ENCODE peak calls at places on chromosomes 12 and 14, in seven cellular contexts. M is AG04449, C is WTC11, X is heart left ventricle, V is sigmoid colon, D is mammary epithelial cell, W is upper lobe of right lung. R is an unnamed sample.

GRCh38 chr12:97476255-97476654 is 13.7 kb downstream of the RMST start:
- DNase-seq in M (no peak), X (no peak), W (no peak), V (no peak), D (no peak), C (no peak), R (no peak)

GRCh38 chr12:87953257-87953860 is 75.8 kb downstream of the C12orf50 start:
- DNase-seq in C (no peak), M (peak), V (no peak), W (no peak), D (peak), X (no peak), R (peak)

GRCh38 chr12:46296822-46297221 is 28.0 kb upstream of the SLC38A1 start:
- DNase-seq in V (no peak), X (no peak), D (no peak), C (no peak), M (no peak), W (no peak), R (no peak)

GRCh38 chr12:72509893-72510292 is 237.7 kb downstream of the TRHDE start:
- DNase-seq in D (no peak), M (no peak), V (no peak), X (no peak), C (no peak), W (no peak), R (no peak)

GRCh38 chr14:63276492-63277342 is 42.0 kb downstream of the GPHB5 start:
- DNase-seq in M (peak), V (no peak), X (no peak), C (no peak), D (peak), W (no peak), R (peak)

GRCh38 chr12:10301103-10301502 is 6.6 kb upstream of the KLRD1 start:
- DNase-seq in X (no peak), V (no peak), C (no peak), M (no peak), D (peak), W (no peak), R (no peak)

GRCh38 chr12:62847709-62848108 is 87.2 kb downstream of the PPM1H start:
- DNase-seq in C (no peak), D (no peak), W (no peak), M (no peak), V (no peak), X (no peak), R (no peak)

GRCh38 chr12:68236421-68237059 is 10.9 kb upstream of the IL26 start:
- DNase-seq in X (no peak), V (no peak), W (no peak), D (peak), M (no peak), C (no peak), R (peak)

GRCh38 chr12:69024907-69025306 is 91.9 kb upstream of the CPM start:
- DNase-seq in C (no peak), V (no peak), M (no peak), X (no peak), D (peak), W (no peak), R (peak)

GRCh38 chr12:1881301-1881700 is 37.2 kb downstream of the CACNA2D4 start:
- DNase-seq in W (no peak), V (no peak), M (no peak), D (no peak), X (no peak), C (no peak), R (no peak)

GRCh38 chr14:23930742-23931141 is 22.8 kb upstream of the DHRS4 start:
- DNase-seq in W (no peak), M (no peak), C (no peak), V (no peak), X (no peak), D (no peak), R (no peak)

GRCh38 chr12:56222531-56222895 is 791 bp upstream of the RNF41 start:
- DNase-seq in X (no peak), V (no peak), C (no peak), D (no peak), M (no peak), W (no peak), R (no peak)

GRCh38 chr14:22484638-22485037 is 104.4 kb downstream of the DAD1 start:
- DNase-seq in D (no peak), X (peak), V (no peak), W (no peak), C (no peak), M (no peak), R (no peak)

GRCh38 chr12:110670161-110670701 is 18.7 kb downstream of the HVCN1 start:
- DNase-seq in V (no peak), X (no peak), W (no peak), C (no peak), M (no peak), D (no peak), R (no peak)

GRCh38 chr14:64763801-64764511 is 59.7 kb downstream of the PLEKHG3 start:
- DNase-seq in V (no peak), W (no peak), C (no peak), M (peak), X (no peak), D (no peak), R (peak)

GRCh38 chr14:63200767-63201166 is 3.5 kb upstream of the RHOJ start:
- DNase-seq in C (no peak), W (no peak), X (no peak), V (no peak), M (no peak), D (peak), R (peak)

GRCh38 chr12:104737113-104737512 is 221.0 kb downstream of the SLC41A2 start:
- DNase-seq in C (no peak), W (no peak), M (no peak), X (no peak), D (no peak), V (no peak), R (no peak)

GRCh38 chr12:6829532-6830220 is 1.5 kb downstream of the P3H3 start:
- DNase-seq in M (no peak), V (no peak), D (no peak), X (no peak), C (peak), W (no peak), R (peak)
- TF ChIP-seq CTCF in M (peak), V (no peak), D (no peak), X (no peak), C (no peak), W (no peak), R (no peak)

GRCh38 chr12:42237052-42237852 is 796 bp downstream of the YAF2 start:
- DNase-seq in W (peak), D (peak), C (peak), V (peak), X (peak), M (no peak), R (peak)
- TF ChIP-seq CTCF in W (peak), D (peak), C (no peak), V (peak), X (peak), M (peak), R (peak)

DNA sequence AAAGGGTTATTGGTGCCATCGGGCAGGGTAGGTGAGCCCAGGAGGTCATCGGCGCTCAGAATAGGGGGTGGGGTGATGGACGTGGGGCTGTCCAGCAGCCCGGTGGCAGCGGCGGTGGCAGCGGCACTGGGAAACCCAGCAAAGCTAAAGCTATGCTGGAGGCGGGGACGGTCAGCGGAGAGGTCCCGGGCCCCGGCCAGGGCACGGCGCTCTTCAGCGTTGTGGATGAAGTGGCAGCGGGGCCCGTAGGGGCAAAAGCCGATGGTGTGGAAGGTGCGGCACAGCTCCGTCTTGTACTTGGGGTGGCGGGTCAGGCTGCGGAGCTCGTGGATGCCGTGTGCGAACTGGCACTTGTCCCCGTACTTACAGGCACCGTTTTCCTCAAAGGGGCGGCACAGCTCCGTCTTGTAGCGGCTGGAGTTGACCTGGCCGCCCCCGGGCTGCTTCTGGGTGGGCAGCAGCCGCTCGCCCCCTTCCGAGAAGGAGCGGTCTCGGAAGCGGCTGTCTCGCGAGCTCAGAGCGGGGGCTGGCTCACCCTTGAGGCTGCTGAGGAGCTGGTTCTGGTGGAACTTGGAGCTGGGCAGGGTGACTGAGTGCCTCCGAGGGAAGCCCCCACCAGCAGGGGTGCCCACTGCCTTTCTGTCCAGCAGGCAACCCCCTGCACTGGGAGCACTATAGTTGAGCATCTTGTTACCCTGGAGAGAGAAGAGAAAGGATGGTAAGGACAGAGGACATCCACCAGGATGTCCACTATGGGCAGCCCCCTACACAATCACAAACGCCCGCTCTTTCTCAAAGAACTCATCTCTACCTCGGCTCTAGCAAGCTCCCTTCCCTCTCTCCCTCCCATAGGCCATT is 2.8 kb downstream of the ZFP36L1 start:
- DNase-seq in V (peak), D (peak), X (no peak), W (peak), M (no peak), C (no peak), R (peak)
- TF ChIP-seq CTCF in V (no peak), D (no peak), X (no peak), W (peak), M (no peak), C (no peak), R (no peak)

DNA sequence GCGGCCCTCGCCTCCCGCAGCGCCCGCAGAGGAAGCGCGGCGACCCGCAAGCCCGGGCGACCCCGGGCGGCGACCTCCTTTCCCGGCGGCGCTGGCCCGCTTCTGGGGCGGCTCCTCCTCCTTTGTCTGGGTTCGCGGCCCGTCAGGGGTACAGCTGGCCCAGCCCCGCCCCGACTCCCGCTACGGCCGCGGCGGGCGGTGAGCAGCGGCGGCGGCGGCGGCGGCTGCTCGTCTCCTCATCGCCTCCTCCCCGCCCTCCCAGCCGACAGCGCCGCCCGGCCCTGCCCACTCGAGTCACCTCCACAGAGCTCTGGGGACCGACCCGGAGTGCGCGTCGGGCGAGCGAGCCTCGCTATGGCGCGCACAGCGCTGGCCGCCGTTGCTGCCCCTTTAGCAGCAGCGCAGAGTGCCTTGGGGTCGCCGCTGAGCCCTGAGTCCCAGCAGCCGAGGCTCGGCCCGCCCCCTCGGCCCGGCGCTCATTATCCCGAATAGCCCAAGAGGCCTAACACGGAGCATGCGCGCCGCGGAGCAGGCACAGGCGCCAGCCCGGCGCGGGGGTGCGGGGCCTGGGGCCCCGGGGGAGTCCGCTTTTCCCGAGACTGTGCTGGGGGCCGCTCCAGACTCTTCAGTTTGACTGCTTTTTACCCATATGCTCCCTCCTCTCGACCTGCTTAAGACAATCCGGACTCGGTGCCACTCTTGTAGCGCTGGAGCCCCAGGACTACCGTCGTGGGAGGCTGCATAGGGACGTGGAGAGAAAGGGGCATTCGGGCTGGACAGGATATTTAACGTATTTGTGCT is at the start of gene SOS2:
- DNase-seq in M (no peak), V (peak), X (peak), D (peak), W (peak), C (peak), R (peak)
- TF ChIP-seq CTCF in M (no peak), V (no peak), X (no peak), D (peak), W (no peak), C (no peak), R (no peak)

DNA sequence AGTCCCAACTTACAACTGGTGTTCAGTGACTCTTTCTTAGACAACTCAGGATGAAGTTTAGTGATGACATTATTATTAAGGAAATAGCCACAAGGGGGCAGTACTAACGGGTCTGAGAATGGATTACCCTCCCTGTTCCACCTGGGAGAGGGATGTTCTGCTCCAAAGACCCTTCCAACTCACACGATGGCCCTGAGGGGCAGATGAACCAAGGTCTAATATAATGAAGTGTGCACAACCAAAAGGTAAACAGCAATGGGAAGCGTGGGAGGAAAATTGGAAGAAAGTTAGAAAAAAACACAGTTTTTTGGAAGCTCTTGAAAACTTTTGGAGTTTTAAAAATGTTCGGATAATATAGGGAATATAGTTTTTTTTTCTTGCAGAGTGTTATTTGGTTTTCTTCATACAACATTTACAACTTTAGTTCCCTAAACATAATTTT is 24.0 kb downstream of the FGF6 start:
- DNase-seq in V (no peak), D (peak), W (no peak), X (no peak), C (no peak), M (no peak), R (peak)
- TF ChIP-seq CTCF in V (peak), D (peak), W (peak), X (peak), C (peak), M (peak), R (peak)

GRCh38 chr12:108803428-108804105 is 53.8 kb downstream of the SSH1 start:
- DNase-seq in V (peak), D (peak), W (no peak), X (peak), M (peak), C (peak), R (peak)

GRCh38 chr12:108805136-108805535 is 52.2 kb downstream of the SSH1 start:
- DNase-seq in M (no peak), W (no peak), D (no peak), X (no peak), V (no peak), C (no peak), R (no peak)

GRCh38 chr12:108802666-108803036 is 54.7 kb downstream of the SSH1 start:
- DNase-seq in M (no peak), D (no peak), X (no peak), V (no peak), C (no peak), W (no peak), R (no peak)

GRCh38 chr12:108806350-108806749 is 51.0 kb downstream of the SSH1 start:
- DNase-seq in D (no peak), M (no peak), C (no peak), V (no peak), X (no peak), W (no peak), R (no peak)

DNA sequence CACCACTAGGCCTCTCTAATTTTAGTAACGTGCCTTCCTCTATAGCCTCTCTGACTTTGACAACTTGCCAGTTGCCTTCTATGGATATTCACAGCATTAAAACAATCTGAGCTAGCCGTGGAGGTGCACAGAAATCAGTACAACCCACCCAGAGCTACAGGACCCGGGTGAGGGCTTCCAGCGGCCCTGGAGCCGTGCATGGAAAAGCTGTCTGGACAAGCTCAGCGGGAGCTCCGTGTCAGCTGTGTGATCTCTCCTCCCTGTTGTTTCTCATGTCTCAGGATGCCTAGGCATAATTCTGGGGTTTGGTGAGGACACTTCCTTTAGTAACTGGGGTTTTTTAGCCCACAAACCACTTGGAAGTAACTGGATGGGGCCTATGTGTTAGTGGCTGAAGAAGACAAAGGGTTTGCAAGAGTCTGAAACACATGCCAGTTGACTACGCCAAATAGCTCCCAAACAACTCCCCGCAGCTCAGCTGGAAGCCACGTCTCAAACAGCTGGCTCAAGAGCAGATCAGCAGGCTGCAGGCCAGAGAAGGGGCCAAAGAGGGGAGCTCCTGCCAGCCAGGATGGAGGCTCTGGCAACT is 52.9 kb downstream of the SSH1 start:
- DNase-seq in X (peak), V (peak), D (peak), W (no peak), C (no peak), M (peak), R (no peak)
- TF ChIP-seq CTCF in X (no peak), V (no peak), D (no peak), W (no peak), C (no peak), M (no peak), R (no peak)

DNA sequence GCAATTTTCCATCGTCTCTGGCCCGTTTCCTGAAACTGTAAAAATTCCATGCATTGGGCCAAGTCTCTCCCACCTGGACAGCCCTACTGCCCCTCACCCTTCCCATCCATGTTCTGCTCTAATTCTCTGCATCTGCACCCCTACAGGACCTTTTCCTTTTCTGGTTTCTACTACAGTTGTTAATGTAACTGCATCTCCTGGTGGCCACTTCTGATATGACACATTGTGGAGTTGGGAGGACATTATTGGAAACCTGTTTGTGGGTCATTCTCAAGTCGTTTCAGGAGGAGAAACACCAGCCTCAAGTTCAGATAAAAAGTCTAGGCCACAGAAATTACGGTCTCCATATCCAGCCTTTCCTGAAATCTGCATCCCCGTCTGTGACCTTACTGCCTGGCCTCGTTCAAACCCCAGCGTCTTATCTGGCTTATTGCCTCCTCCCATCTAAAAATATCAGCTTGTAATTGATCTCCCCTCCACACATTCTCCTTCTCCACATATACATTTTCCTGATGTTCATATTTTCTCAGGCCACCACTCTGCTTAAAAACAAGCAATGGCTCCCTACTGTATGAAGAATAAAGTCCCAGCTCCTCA is 37.6 kb downstream of the EMP1 start:
- DNase-seq in C (peak), V (no peak), M (no peak), D (peak), W (no peak), X (peak), R (peak)
- TF ChIP-seq CTCF in C (peak), V (peak), M (peak), D (peak), W (peak), X (peak), R (peak)